ENCODE peak calls at places on chromosomes 2 and 18, in seven cellular contexts. One of them, this sample, is unnamed. For H4K20me1, H3K4me1 and H3K9me2, the result is how much of the 10 kb centered on the place peaks cover.

GRCh38 chr2:226002438-226002837 is 602.9 kb downstream of the NYAP2 start:
- DNase-seq in OCI-LY7: no peak
- DNase-seq in HCT116: peak
- DNase-seq in GM23338: peak
- DNase-seq in PC-3: peak
- DNase-seq in SK-N-SH: no peak
- DNase-seq in GM23248: peak
- DNase-seq in this sample: no peak

GRCh38 chr2:233476651-233477547 is 89.7 kb downstream of the USP40 start:
- DNase-seq in OCI-LY7: no peak
- DNase-seq in HCT116: no peak
- DNase-seq in GM23338: no peak
- DNase-seq in PC-3: no peak
- DNase-seq in SK-N-SH: no peak
- DNase-seq in GM23248: no peak
- DNase-seq in this sample: no peak

GRCh38 chr2:126913329-126913728 is 14.6 kb downstream of the TEX51 start:
- DNase-seq in OCI-LY7: no peak
- DNase-seq in HCT116: no peak
- DNase-seq in GM23338: no peak
- DNase-seq in PC-3: no peak
- DNase-seq in SK-N-SH: no peak
- DNase-seq in GM23248: no peak
- DNase-seq in this sample: no peak

GRCh38 chr2:10762651-10763460 is 41.4 kb downstream of the ATP6V1C2 start:
- DNase-seq in OCI-LY7: no peak
- DNase-seq in HCT116: peak
- DNase-seq in GM23338: no peak
- DNase-seq in PC-3: no peak
- DNase-seq in SK-N-SH: peak
- DNase-seq in GM23248: peak
- DNase-seq in this sample: no peak

GRCh38 chr2:73984203-73984921 is at the start of gene TET3:
- DNase-seq in OCI-LY7: peak
- DNase-seq in HCT116: no peak
- DNase-seq in GM23338: peak
- DNase-seq in PC-3: peak
- DNase-seq in SK-N-SH: peak
- DNase-seq in GM23248: peak
- DNase-seq in this sample: peak

GRCh38 chr2:30514861-30515435 is 67.9 kb downstream of the LCLAT1 start:
- DNase-seq in OCI-LY7: no peak
- DNase-seq in HCT116: no peak
- DNase-seq in GM23338: no peak
- DNase-seq in PC-3: no peak
- DNase-seq in SK-N-SH: no peak
- DNase-seq in GM23248: no peak
- DNase-seq in this sample: peak

GRCh38 chr2:101518470-101519172 is 43.7 kb upstream of the RFX8 start:
- DNase-seq in OCI-LY7: peak
- DNase-seq in HCT116: peak
- DNase-seq in GM23338: peak
- DNase-seq in PC-3: peak
- DNase-seq in SK-N-SH: peak
- DNase-seq in GM23248: peak
- DNase-seq in this sample: peak

GRCh38 chr2:225207026-225207425 is 164.8 kb upstream of the DOCK10 start:
- DNase-seq in OCI-LY7: no peak
- DNase-seq in HCT116: no peak
- DNase-seq in GM23338: no peak
- DNase-seq in PC-3: no peak
- DNase-seq in SK-N-SH: no peak
- DNase-seq in GM23248: no peak
- DNase-seq in this sample: no peak

GRCh38 chr18:79542876-79543750 is 136.5 kb upstream of the CTDP1 start:
- DNase-seq in OCI-LY7: no peak
- DNase-seq in HCT116: no peak
- DNase-seq in GM23338: no peak
- DNase-seq in PC-3: no peak
- DNase-seq in SK-N-SH: no peak
- DNase-seq in GM23248: no peak
- DNase-seq in this sample: no peak

DNA sequence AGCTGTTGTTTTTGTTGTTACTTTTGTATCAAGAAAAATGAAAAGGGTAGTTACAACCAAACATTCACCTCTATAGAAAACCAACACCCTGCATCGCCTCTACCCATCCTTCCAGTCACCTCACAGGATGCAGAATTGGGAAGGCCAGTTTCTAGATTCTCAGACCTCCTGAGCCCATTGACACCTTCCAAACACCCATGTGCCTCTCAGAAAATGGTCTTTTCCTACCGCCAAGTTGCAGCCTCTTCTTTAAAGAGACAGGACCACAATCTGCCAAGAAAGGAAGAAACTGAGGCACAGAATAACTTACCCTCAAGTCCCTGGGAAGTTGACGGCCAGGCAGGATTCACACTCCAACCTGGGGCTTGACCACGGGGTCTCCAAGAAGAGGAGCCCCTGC is 101.4 kb downstream of the TNS1 start:
- DNase-seq in OCI-LY7: no peak
- DNase-seq in HCT116: no peak
- DNase-seq in GM23338: no peak
- DNase-seq in PC-3: no peak
- DNase-seq in SK-N-SH: no peak
- DNase-seq in GM23248: no peak
- DNase-seq in this sample: no peak
- H4K20me1 ChIP-seq in OCI-LY7: under half
- H4K20me1 ChIP-seq in HCT116: under half
- H4K20me1 ChIP-seq in GM23338: under half
- H4K20me1 ChIP-seq in PC-3: under half
- H4K20me1 ChIP-seq in SK-N-SH: half or more
- H4K20me1 ChIP-seq in GM23248: under half
- H4K20me1 ChIP-seq in this sample: under half

DNA sequence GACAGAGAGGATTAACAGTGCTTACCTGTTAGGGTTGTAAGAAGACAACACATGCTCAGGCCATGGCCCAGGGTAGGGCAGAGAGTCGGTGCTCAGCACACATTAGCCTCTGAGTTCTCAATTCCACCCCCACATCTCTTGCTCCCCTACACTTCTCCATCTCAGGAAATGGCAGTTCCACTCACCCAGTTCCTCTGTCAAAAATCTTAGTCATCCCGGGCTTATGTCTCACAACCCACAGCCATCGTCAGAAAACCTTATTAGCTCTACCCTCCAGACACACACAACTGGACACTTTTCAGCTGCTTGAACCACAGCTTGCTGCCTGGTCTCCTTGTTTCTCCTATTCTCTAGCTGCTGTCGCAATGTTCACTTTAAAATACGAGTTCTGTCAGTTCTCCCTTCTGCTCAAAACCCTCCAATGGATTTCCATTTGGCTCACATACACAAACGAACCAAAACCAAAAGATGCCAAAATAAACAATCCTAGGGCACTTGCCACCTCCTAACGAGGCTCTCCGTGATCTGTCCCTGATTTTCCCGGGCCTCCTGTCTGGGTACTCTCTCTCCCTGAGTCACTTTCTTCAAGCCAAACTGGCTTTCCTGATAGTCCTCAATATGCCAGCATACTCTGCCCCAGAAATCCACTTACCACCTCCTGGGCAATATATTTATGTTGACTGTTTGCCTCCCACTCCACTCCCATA is 89.7 kb downstream of the KCTD1 start:
- DNase-seq in OCI-LY7: no peak
- DNase-seq in HCT116: no peak
- DNase-seq in GM23338: no peak
- DNase-seq in PC-3: peak
- DNase-seq in SK-N-SH: no peak
- DNase-seq in GM23248: peak
- DNase-seq in this sample: no peak
- H3K4me1 ChIP-seq in OCI-LY7: half or more
- H3K4me1 ChIP-seq in HCT116: under half
- H3K4me1 ChIP-seq in GM23338: under half
- H3K4me1 ChIP-seq in PC-3: under half
- H3K4me1 ChIP-seq in SK-N-SH: under half
- H3K4me1 ChIP-seq in GM23248: under half
- H3K4me1 ChIP-seq in this sample: under half

GRCh38 chr2:149486664-149487063 is 100.9 kb downstream of the MMADHC start:
- DNase-seq in OCI-LY7: no peak
- DNase-seq in HCT116: no peak
- DNase-seq in GM23338: no peak
- DNase-seq in PC-3: no peak
- DNase-seq in SK-N-SH: no peak
- DNase-seq in GM23248: no peak
- DNase-seq in this sample: no peak
- H3K9me2 ChIP-seq in OCI-LY7: under half
- H3K9me2 ChIP-seq in HCT116: under half
- H3K9me2 ChIP-seq in GM23338: under half
- H3K9me2 ChIP-seq in PC-3: under half
- H3K9me2 ChIP-seq in SK-N-SH: under half
- H3K9me2 ChIP-seq in GM23248: under half
- H3K9me2 ChIP-seq in this sample: under half

GRCh38 chr2:169822785-169823392 is 1.8 kb downstream of the METTL5 start:
- DNase-seq in OCI-LY7: no peak
- DNase-seq in HCT116: no peak
- DNase-seq in GM23338: no peak
- DNase-seq in PC-3: no peak
- DNase-seq in SK-N-SH: no peak
- DNase-seq in GM23248: no peak
- DNase-seq in this sample: no peak

GRCh38 chr2:169823996-169824372 is 721 bp downstream of the METTL5 start:
- DNase-seq in OCI-LY7: no peak
- DNase-seq in HCT116: no peak
- DNase-seq in GM23338: no peak
- DNase-seq in PC-3: no peak
- DNase-seq in SK-N-SH: no peak
- DNase-seq in GM23248: no peak
- DNase-seq in this sample: no peak

GRCh38 chr2:169828141-169828811 is 1.0 kb downstream of the UBR3 start:
- DNase-seq in OCI-LY7: peak
- DNase-seq in HCT116: no peak
- DNase-seq in GM23338: peak
- DNase-seq in PC-3: peak
- DNase-seq in SK-N-SH: peak
- DNase-seq in GM23248: peak
- DNase-seq in this sample: peak

GRCh38 chr2:169824373-169825333 is at the start of gene METTL5:
- DNase-seq in OCI-LY7: peak
- DNase-seq in HCT116: peak
- DNase-seq in GM23338: peak
- DNase-seq in PC-3: peak
- DNase-seq in SK-N-SH: peak
- DNase-seq in GM23248: peak
- DNase-seq in this sample: peak

DNA sequence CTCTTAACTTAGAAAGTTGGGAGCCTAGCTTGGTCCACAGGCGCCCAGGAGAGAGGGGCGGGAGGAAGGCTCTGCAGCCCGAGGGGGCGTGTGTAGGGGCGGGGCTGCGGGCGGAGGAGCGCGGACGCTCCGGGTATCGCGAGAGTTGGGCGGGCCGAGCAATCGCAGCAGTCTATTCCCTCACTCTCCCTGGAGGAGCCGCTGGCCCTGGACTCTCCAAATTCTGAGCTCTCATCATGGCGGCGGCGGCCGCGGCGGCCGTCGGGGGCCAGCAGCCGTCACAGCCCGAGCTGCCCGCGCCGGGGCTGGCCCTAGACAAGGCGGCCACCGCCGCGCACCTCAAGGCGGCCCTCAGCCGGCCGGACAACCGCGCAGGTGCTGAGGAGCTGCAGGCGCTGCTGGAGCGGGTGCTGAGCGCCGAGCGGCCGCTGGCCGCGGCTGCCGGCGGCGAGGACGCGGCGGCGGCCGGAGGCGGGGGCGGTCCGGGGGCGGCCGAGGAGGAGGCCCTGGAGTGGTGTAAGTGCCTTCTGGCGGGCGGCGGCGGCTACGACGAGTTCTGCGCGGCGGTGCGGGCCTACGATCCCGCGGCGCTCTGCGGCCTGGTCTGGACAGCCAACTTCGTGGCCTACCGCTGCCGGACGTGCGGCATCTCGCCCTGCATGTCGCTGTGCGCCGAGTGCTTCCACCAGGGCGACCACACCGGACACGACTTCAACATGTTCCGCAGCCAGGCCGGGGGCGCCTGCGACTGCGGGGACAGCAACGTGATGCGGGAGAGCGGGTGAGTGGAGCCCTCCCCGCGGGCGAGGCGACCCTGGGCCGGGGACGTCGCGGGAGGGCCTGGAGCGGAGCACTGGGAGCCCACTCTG is at the start of gene UBR3:
- DNase-seq in OCI-LY7: peak
- DNase-seq in HCT116: peak
- DNase-seq in GM23338: peak
- DNase-seq in PC-3: peak
- DNase-seq in SK-N-SH: peak
- DNase-seq in GM23248: peak
- DNase-seq in this sample: peak
- H4K20me1 ChIP-seq in OCI-LY7: under half
- H4K20me1 ChIP-seq in HCT116: under half
- H4K20me1 ChIP-seq in GM23338: under half
- H4K20me1 ChIP-seq in PC-3: under half
- H4K20me1 ChIP-seq in SK-N-SH: under half
- H4K20me1 ChIP-seq in GM23248: under half
- H4K20me1 ChIP-seq in this sample: under half

GRCh38 chr2:20187331-20187730 is 37.6 kb downstream of the SDC1 start:
- DNase-seq in OCI-LY7: no peak
- DNase-seq in HCT116: no peak
- DNase-seq in GM23338: no peak
- DNase-seq in PC-3: no peak
- DNase-seq in SK-N-SH: no peak
- DNase-seq in GM23248: no peak
- DNase-seq in this sample: no peak

GRCh38 chr2:20186078-20186854 is 38.7 kb downstream of the SDC1 start:
- DNase-seq in OCI-LY7: no peak
- DNase-seq in HCT116: no peak
- DNase-seq in GM23338: no peak
- DNase-seq in PC-3: peak
- DNase-seq in SK-N-SH: no peak
- DNase-seq in GM23248: peak
- DNase-seq in this sample: peak

GRCh38 chr2:20184067-20184938 is 40.6 kb downstream of the SDC1 start:
- DNase-seq in OCI-LY7: no peak
- DNase-seq in HCT116: no peak
- DNase-seq in GM23338: no peak
- DNase-seq in PC-3: peak
- DNase-seq in SK-N-SH: no peak
- DNase-seq in GM23248: peak
- DNase-seq in this sample: peak

GRCh38 chr2:20186855-20187187 is 38.1 kb downstream of the SDC1 start:
- DNase-seq in OCI-LY7: no peak
- DNase-seq in HCT116: no peak
- DNase-seq in GM23338: no peak
- DNase-seq in PC-3: no peak
- DNase-seq in SK-N-SH: no peak
- DNase-seq in GM23248: no peak
- DNase-seq in this sample: no peak

GRCh38 chr2:20185176-20186022 is 39.5 kb downstream of the SDC1 start:
- DNase-seq in OCI-LY7: no peak
- DNase-seq in HCT116: no peak
- DNase-seq in GM23338: no peak
- DNase-seq in PC-3: peak
- DNase-seq in SK-N-SH: no peak
- DNase-seq in GM23248: no peak
- DNase-seq in this sample: peak
- H3K4me1 ChIP-seq in OCI-LY7: under half
- H3K4me1 ChIP-seq in HCT116: under half
- H3K4me1 ChIP-seq in GM23338: under half
- H3K4me1 ChIP-seq in PC-3: half or more
- H3K4me1 ChIP-seq in SK-N-SH: under half
- H3K4me1 ChIP-seq in GM23248: under half
- H3K4me1 ChIP-seq in this sample: half or more

GRCh38 chr18:24989760-24990547 is 362.0 kb downstream of the ZNF521 start:
- DNase-seq in OCI-LY7: no peak
- DNase-seq in HCT116: no peak
- DNase-seq in GM23338: peak
- DNase-seq in PC-3: no peak
- DNase-seq in SK-N-SH: no peak
- DNase-seq in GM23248: no peak
- DNase-seq in this sample: no peak
- H3K9me2 ChIP-seq in OCI-LY7: under half
- H3K9me2 ChIP-seq in HCT116: under half
- H3K9me2 ChIP-seq in GM23338: under half
- H3K9me2 ChIP-seq in PC-3: under half
- H3K9me2 ChIP-seq in SK-N-SH: under half
- H3K9me2 ChIP-seq in GM23248: under half
- H3K9me2 ChIP-seq in this sample: under half

This sample was measured in PC-9.